ENCODE peak calls at places on chromosomes 13 and 19, in eight cellular contexts. M is activated CD8-positive, alpha-beta memory T cell treated with anti-CD3 and anti-CD28 coated beads, Interleukin-2, amount 50 U/mL, for 4 hours; C is GM10248; W is EH; U is bronchial epithelial cell; F is neuronal stem cell; B is epithelial cell of esophagus; Q is T-helper 9 cell. Y is an unnamed sample.

GRCh38 chr13:65336916-65337315 is 1893.2 kb downstream of the PCDH9 start:
- DNase-seq in W (peak; percentile 46), B (peak; percentile 6), C (no peak), Q (no peak), F (no peak), U (no peak), M (no peak), Y (no peak)

GRCh38 chr13:97367016-97367415 is 67.0 kb upstream of the RAP2A start:
- DNase-seq in M (no peak), C (no peak), W (no peak), B (no peak), Q (no peak), U (no peak), F (peak; percentile 8), Y (no peak)

GRCh38 chr13:102402292-102402691 is 444 bp upstream of the FGF14 start:
- DNase-seq in W (peak; percentile 9), M (peak; percentile 32), Q (no peak), C (peak; percentile 27), U (peak; percentile 27), F (peak; percentile 79), B (peak; percentile 47), Y (no peak)

GRCh38 chr19:39566064-39566463 is 26.1 kb upstream of the EID2 start:
- DNase-seq in B (no peak), M (no peak), W (no peak), Q (no peak), U (no peak), F (no peak), C (no peak), Y (no peak)

GRCh38 chr13:74145249-74145970 is 11.2 kb upstream of the KLF12 start:
- DNase-seq in B (no peak), F (no peak), M (no peak), Q (no peak), C (no peak), U (no peak), W (peak; percentile 39), Y (no peak)

GRCh38 chr19:13001502-13002388 is 6.5 kb downstream of the NFIX start:
- DNase-seq in M (no peak), U (no peak), F (no peak), W (no peak), Q (no peak), C (no peak), B (no peak), Y (no peak)

GRCh38 chr13:60759499-60759898 is 362.5 kb downstream of the TDRD3 start:
- DNase-seq in C (no peak), B (peak; percentile 75), W (no peak), Q (no peak), U (peak; percentile 81), F (peak; percentile 63), M (no peak), Y (no peak)

GRCh38 chr13:61136101-61136500 is 279.5 kb downstream of the PCDH20 start:
- DNase-seq in U (no peak), C (no peak), M (no peak), W (no peak), B (no peak), Q (no peak), F (no peak), Y (no peak)

GRCh38 chr13:75468098-75468497 is 13.9 kb downstream of the TBC1D4 start:
- DNase-seq in F (no peak), U (no peak), B (no peak), C (no peak), Q (no peak), M (no peak), W (no peak), Y (no peak)

GRCh38 chr19:28701491-28701890 is 511.5 kb downstream of the UQCRFS1 start:
- DNase-seq in C (no peak), M (no peak), W (peak; percentile 80), B (no peak), F (no peak), Q (no peak), U (peak; percentile 13), Y (peak; percentile 48)

GRCh38 chr19:56712609-56713008 is 41.1 kb upstream of the ZNF835 start:
- DNase-seq in C (no peak), B (no peak), F (peak; percentile 42), Q (no peak), M (no peak), U (no peak), W (no peak), Y (no peak)

GRCh38 chr13:94088742-94089141 is 390.7 kb downstream of the DCT start:
- DNase-seq in M (no peak), W (no peak), C (no peak), U (no peak), Q (no peak), B (no peak), F (no peak), Y (no peak)

GRCh38 chr19:33627526-33627925 is 5.8 kb downstream of the CHST8 start:
- DNase-seq in B (no peak), Q (no peak), F (no peak), U (no peak), W (no peak), M (no peak), C (no peak), Y (no peak)

GRCh38 chr19:16928916-16929315 is 40.1 kb downstream of the F2RL3 start:
- DNase-seq in U (no peak), C (no peak), Q (no peak), F (no peak), M (no peak), W (no peak), B (no peak), Y (no peak)

GRCh38 chr13:35700661-35701060 is 224.2 kb upstream of the MAB21L1 start:
- DNase-seq in F (no peak), W (peak; percentile 97), B (no peak), M (no peak), Q (no peak), C (no peak), U (no peak), Y (no peak)

GRCh38 chr19:45075215-45076028 is 856 bp downstream of the ZNF296 start:
- DNase-seq in W (peak; percentile 73), U (peak; percentile 74), F (no peak), B (peak; percentile 77), Q (peak; percentile 23), C (peak; percentile 96), M (peak; percentile 33), Y (no peak)

GRCh38 chr13:114001331-114002008 is 27.6 kb upstream of the C13orf46 start:
- DNase-seq in M (no peak), U (no peak), W (no peak), B (no peak), Q (no peak), F (no peak), C (no peak), Y (no peak)

GRCh38 chr13:108944760-108945159 is 315.3 kb downstream of the MYO16 start:
- DNase-seq in F (no peak), C (no peak), W (peak; percentile 48), M (no peak), B (peak; percentile 88), Q (no peak), U (peak; percentile 93), Y (peak; percentile 70)

GRCh38 chr13:105033999-105034398 is 1501.5 kb downstream of the EFNB2 start:
- DNase-seq in F (no peak), M (no peak), C (no peak), B (no peak), U (no peak), Q (no peak), W (no peak), Y (no peak)

Y was measured in mammary epithelial cell.